ENCODE peak calls at places on chromosomes 6 and 20, in four cellular contexts. M, C, I and N are unnamed samples.

GRCh38 chr6:128068110-128068460 is 167.2 kb upstream of the THEMIS start:
- DNase-seq in M (no peak), C (no peak), I (no peak), N (no peak)

GRCh38 chr6:130955755-130956154 is 107.3 kb downstream of the EPB41L2 start:
- DNase-seq in M (no peak), C (no peak), I (no peak), N (no peak)

GRCh38 chr6:12245763-12246720 is 44.1 kb upstream of the EDN1 start:
- DNase-seq in M (no peak), C (no peak), I (peak; percentile 16), N (no peak)

GRCh38 chr6:28353981-28354676 is 4.4 kb downstream of the ZKSCAN3 start:
- DNase-seq in M (no peak), C (no peak), I (peak; percentile 70), N (peak; percentile 76)

GRCh38 chr20:24672886-24673677 is 203.7 kb downstream of the SYNDIG1 start:
- DNase-seq in M (peak; percentile 90), C (no peak), I (no peak), N (no peak)

GRCh38 chr6:558089-558488 is 98.8 kb downstream of the HUS1B start:
- DNase-seq in M (no peak), C (no peak), I (no peak), N (no peak)

GRCh38 chr20:50758469-50758868 is 27.1 kb downstream of the PARD6B start:
- DNase-seq in M (no peak), C (no peak), I (no peak), N (no peak)

GRCh38 chr6:150025201-150025917 is at the start of gene RAET1L:
- DNase-seq in M (no peak), C (no peak), I (peak; percentile 81), N (peak; percentile 47)

GRCh38 chr6:46320505-46320904 is 149.7 kb upstream of the ENPP5 start:
- DNase-seq in M (no peak), C (no peak), I (peak; percentile 29), N (no peak)

GRCh38 chr6:42045538-42046460 is 4.5 kb upstream of the TAF8 start:
- DNase-seq in M (no peak), C (no peak), I (peak; percentile 90), N (peak; percentile 98)

GRCh38 chr20:37492096-37492625 is 28.9 kb upstream of the NNAT start:
- DNase-seq in M (no peak), C (no peak), I (no peak), N (no peak)

GRCh38 chr20:4119854-4120209 is 104.5 kb upstream of the RNF24 start:
- DNase-seq in M (no peak), C (no peak), I (no peak), N (no peak)

GRCh38 chr6:152637422-152638047 is 373 bp upstream of the SYNE1 start:
- DNase-seq in M (no peak), C (no peak), I (no peak), N (no peak)

GRCh38 chr6:75723382-75723781 is 25.7 kb upstream of the MYO6 start:
- DNase-seq in M (no peak), C (no peak), I (no peak), N (no peak)

GRCh38 chr6:158848441-158848840 is 29.3 kb upstream of the EZR start:
- DNase-seq in M (no peak), C (no peak), I (no peak), N (peak; percentile 78)

GRCh38 chr20:42708261-42708660 is 481.4 kb downstream of the PTPRT start:
- DNase-seq in M (no peak), C (no peak), I (no peak), N (no peak)

GRCh38 chr6:152136449-152136825 is 329.0 kb downstream of the ESR1 start:
- DNase-seq in M (no peak), C (no peak), I (peak; percentile 25), N (no peak)

GRCh38 chr6:157047951-157048350 is 270.8 kb downstream of the ARID1B start:
- DNase-seq in M (no peak), C (no peak), I (no peak), N (no peak)

GRCh38 chr6:144601221-144601620 is 316.1 kb downstream of the UTRN start:
- DNase-seq in M (no peak), C (no peak), I (no peak), N (no peak)

GRCh38 chr6:142680308-142680707 is 264.7 kb downstream of the HIVEP2 start:
- DNase-seq in M (no peak), C (no peak), I (no peak), N (no peak)

GRCh38 chr20:16940701-16941100 is 192.5 kb downstream of the OTOR start:
- DNase-seq in M (no peak), C (no peak), I (no peak), N (no peak)

GRCh38 chr6:33841070-33841469 is 37.3 kb upstream of the MLN start:
- DNase-seq in M (no peak), C (no peak), I (no peak), N (no peak)

GRCh38 chr6:144675231-144675861 is 390.2 kb downstream of the UTRN start:
- DNase-seq in M (no peak), C (no peak), I (peak; percentile 61), N (no peak)

GRCh38 chr20:6562111-6562510 is 205.4 kb upstream of the BMP2 start:
- DNase-seq in M (no peak), C (no peak), I (no peak), N (no peak)

GRCh38 chr20:34615477-34615876 is 57.0 kb downstream of the MAP1LC3A start:
- DNase-seq in M (no peak), C (no peak), I (no peak), N (no peak)

GRCh38 chr20:25580711-25581110 is 4.6 kb downstream of the NINL start:
- DNase-seq in M (no peak), C (no peak), I (no peak), N (peak; percentile 47)

GRCh38 chr6:158812611-158813010 is 6.6 kb downstream of the EZR start:
- DNase-seq in M (no peak), C (no peak), I (no peak), N (peak; percentile 25)

GRCh38 chr6:87756858-87757257 is 54.8 kb upstream of the AKIRIN2 start:
- DNase-seq in M (peak; percentile 57), C (no peak), I (peak; percentile 30), N (no peak)

GRCh38 chr6:123810214-123810613 is 6.5 kb downstream of the NKAIN2 start:
- DNase-seq in M (no peak), C (no peak), I (no peak), N (no peak)

GRCh38 chr6:101090281-101090680 is 209.2 kb upstream of the ASCC3 start:
- DNase-seq in M (no peak), C (no peak), I (no peak), N (no peak)

GRCh38 chr6:15905488-15906392 is 223.1 kb upstream of the MYLIP start:
- DNase-seq in M (no peak), C (no peak), I (no peak), N (no peak)

GRCh38 chr6:97586344-97586743 is 303.3 kb upstream of the MMS22L start:
- DNase-seq in M (peak; percentile 7), C (no peak), I (no peak), N (no peak)

GRCh38 chr20:58389324-58389967 is 417 bp downstream of the VAPB start:
- DNase-seq in M (no peak), C (peak; percentile 27), I (peak; percentile 56), N (peak; percentile 42)

GRCh38 chr6:21914121-21914973 is 320.8 kb downstream of the SOX4 start:
- DNase-seq in M (no peak), C (no peak), I (peak; percentile 95), N (peak; percentile 91)

GRCh38 chr6:82612475-82612874 is 248.9 kb downstream of the TPBG start:
- DNase-seq in M (no peak), C (no peak), I (no peak), N (no peak)

GRCh38 chr6:105274678-105275077 is 94.9 kb upstream of the POPDC3 start:
- DNase-seq in M (no peak), C (no peak), I (no peak), N (no peak)
- TF ChIP-seq CTCF in M (no peak), C (no peak), I (no peak), N (no peak)

GRCh38 chr20:10634683-10635411 is 39.0 kb downstream of the JAG1 start:
- DNase-seq in M (peak; percentile 71), C (no peak), I (no peak), N (no peak)

GRCh38 chr20:10637062-10637559 is 36.7 kb downstream of the JAG1 start:
- DNase-seq in M (no peak), C (no peak), I (no peak), N (no peak)

GRCh38 chr20:10635476-10636208 is 38.2 kb downstream of the JAG1 start:
- DNase-seq in M (no peak), C (no peak), I (no peak), N (no peak)

GRCh38 chr20:10637563-10637962 is 36.2 kb downstream of the JAG1 start:
- DNase-seq in M (no peak), C (no peak), I (no peak), N (no peak)

DNA sequence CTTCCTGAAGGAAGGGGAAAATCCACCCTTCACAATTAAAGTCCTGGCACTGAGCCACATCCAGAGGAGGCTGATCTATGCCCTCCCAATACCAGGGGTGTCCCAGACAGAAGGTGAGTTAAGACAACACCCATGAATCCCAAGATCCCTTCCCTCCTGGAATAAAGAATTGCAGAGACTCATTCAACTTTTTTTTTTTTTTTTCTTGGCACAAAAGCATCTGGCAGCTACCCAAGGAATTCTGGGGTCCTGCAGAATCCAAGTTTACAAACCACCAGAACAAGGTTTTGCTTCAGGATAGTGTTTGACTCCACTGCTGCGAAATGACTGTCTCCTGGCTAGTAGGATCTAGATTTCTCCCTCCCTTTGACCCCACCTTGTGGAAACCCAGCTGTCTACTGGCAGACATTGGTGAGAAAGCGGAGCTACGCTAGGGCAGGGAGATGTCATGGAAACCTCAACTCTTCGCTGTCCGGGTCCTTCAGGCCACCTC is 37.4 kb downstream of the JAG1 start:
- DNase-seq in M (peak; percentile 44), C (no peak), I (no peak), N (no peak)
- TF ChIP-seq CTCF in M (no peak), C (no peak), I (no peak), N (no peak)

GRCh38 chr20:61161649-61162210 is 90.3 kb upstream of the CDH4 start:
- DNase-seq in M (no peak), C (no peak), I (no peak), N (no peak)
- TF ChIP-seq CTCF in M (peak; percentile 38), C (no peak), I (no peak), N (no peak)

DNA sequence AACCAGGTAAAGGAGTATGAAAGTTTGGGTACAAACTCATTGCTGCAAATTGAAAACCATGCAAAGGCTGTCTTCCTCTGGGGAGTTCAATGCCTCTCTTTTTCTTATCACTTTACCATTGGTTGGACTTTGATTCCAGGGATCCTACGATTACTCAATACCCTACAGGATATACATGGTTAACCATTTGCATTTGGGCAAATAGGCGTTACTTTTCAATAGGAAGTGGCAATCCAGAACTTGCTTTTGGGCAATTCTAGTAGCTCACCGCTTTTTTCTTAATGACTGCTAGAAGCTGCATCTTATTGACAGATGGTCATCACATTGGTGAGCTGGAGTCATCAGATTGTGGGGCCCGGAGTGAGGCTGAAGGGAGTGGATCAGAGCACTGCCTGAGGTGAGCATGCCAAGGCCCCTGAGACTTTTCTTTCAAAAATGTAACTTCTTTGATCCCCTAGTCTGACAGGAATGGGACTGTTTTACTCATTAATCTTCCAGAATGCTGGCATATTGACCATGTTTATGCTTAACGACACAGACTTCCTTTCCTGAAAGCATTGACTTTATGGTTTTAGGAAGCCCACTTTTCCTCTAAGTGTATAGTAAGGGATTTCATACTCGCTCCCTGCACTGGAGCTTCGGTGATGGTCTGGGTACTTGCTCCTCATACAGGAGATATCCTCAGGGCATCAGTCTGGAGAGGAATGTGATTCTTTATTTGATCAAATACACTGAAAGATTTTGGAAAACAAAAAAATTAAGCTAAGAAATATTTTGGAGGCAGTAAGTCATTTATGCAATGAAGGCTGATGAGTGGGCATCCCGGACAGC is at the start of gene CCR6:
- DNase-seq in M (no peak), C (no peak), I (no peak), N (no peak)
- TF ChIP-seq CTCF in M (no peak), C (no peak), I (no peak), N (no peak)

GRCh38 chr6:27161946-27162603 is 85.4 kb upstream of the PRSS16 start:
- DNase-seq in M (no peak), C (no peak), I (peak; percentile 34), N (no peak)
- TF ChIP-seq CTCF in M (peak; percentile 62), C (peak; percentile 80), I (peak; percentile 86), N (no peak)